ENCODE peak calls at places on chromosomes 7 and 10, in six cellular contexts. L is colonic mucosa, W is heart left ventricle, F is SK-N-SH, S is PC-3, V is upper lobe of right lung. D is an unnamed sample.
A peak's percentile ranks its signal among the peaks of the same experiment; 100 is the strongest.

GRCh38 chr10:48523820-48524758 is 80.8 kb downstream of the ARHGAP22 start:
- DNase-seq in L (no peak), W (no peak), F (peak; percentile 95), V (no peak), S (peak; percentile 37), D (no peak)

GRCh38 chr7:74294191-74294998 is 5.2 kb downstream of the CLIP2 start:
- DNase-seq in V (no peak), S (no peak), L (no peak), F (peak; percentile 79), W (peak; percentile 66), D (no peak)

GRCh38 chr7:33109758-33110238 is 594 bp upstream of the RP9 start:
- DNase-seq in W (no peak), L (no peak), F (peak; percentile 53), S (peak; percentile 45), V (no peak), D (no peak)

GRCh38 chr10:122875843-122876492 is 3.4 kb downstream of the FAM24B start:
- DNase-seq in L (no peak), F (no peak), S (no peak), V (no peak), W (no peak), D (no peak)

GRCh38 chr10:51141015-51141414 is 66.7 kb downstream of the PRKG1 start:
- DNase-seq in L (no peak), F (no peak), W (no peak), S (no peak), V (no peak), D (no peak)

GRCh38 chr10:31780717-31781116 is 147.9 kb downstream of the ARHGAP12 start:
- DNase-seq in F (no peak), W (no peak), L (no peak), V (no peak), S (no peak), D (no peak)

GRCh38 chr7:133770863-133771492 is 356.2 kb upstream of the LRGUK start:
- DNase-seq in F (no peak), V (no peak), L (no peak), S (peak; percentile 60), W (no peak), D (no peak)

GRCh38 chr7:74380720-74381119 is 73.0 kb upstream of the GTF2IRD1 start:
- DNase-seq in S (peak; percentile 38), F (no peak), W (no peak), V (no peak), L (no peak), D (no peak)

GRCh38 chr7:33794959-33795358 is 110.4 kb upstream of the BMPER start:
- DNase-seq in L (no peak), F (no peak), W (no peak), V (no peak), S (no peak), D (no peak)

GRCh38 chr7:41134242-41134872 is 568.5 kb downstream of the INHBA start:
- DNase-seq in W (no peak), S (peak; percentile 51), F (no peak), L (no peak), V (no peak), D (no peak)

GRCh38 chr7:106181658-106182265 is 69.7 kb upstream of the SYPL1 start:
- DNase-seq in L (no peak), W (no peak), F (no peak), V (no peak), S (no peak), D (no peak)

GRCh38 chr10:21831986-21832735 is 171.4 kb downstream of the DNAJC1 start:
- DNase-seq in S (no peak), W (no peak), F (no peak), L (no peak), V (no peak), D (no peak)

GRCh38 chr10:2981361-2981801 is 86.0 kb upstream of the PFKP start:
- DNase-seq in S (no peak), F (no peak), W (no peak), V (no peak), L (no peak), D (no peak)

GRCh38 chr7:108002726-108003590 is at the start of gene LAMB1:
- DNase-seq in W (peak; percentile 78), L (peak; percentile 89), F (peak; percentile 98), S (peak; percentile 69), V (peak; percentile 74), D (no peak)

GRCh38 chr7:144854839-144855424 is 19.1 kb upstream of the TPK1 start:
- DNase-seq in L (no peak), F (peak; percentile 47), V (no peak), W (no peak), S (peak; percentile 53), D (no peak)

GRCh38 chr7:153523320-153524015 is 528.7 kb upstream of the DPP6 start:
- DNase-seq in L (no peak), F (no peak), V (no peak), S (no peak), W (no peak), D (peak; percentile 71)

GRCh38 chr7:101878938-101879337 is 61.5 kb downstream of the CUX1 start:
- DNase-seq in L (no peak), S (no peak), W (no peak), V (no peak), F (no peak), D (no peak)

GRCh38 chr10:113023017-113023416 is 73.0 kb downstream of the TCF7L2 start:
- DNase-seq in W (no peak), F (no peak), V (peak; percentile 77), S (no peak), L (no peak), D (no peak)

GRCh38 chr10:59360605-59361515 is 1.5 kb downstream of the FAM13C start:
- DNase-seq in S (no peak), V (no peak), F (no peak), W (no peak), L (no peak), D (no peak)

GRCh38 chr7:98206451-98207330 is 4.5 kb upstream of the BHLHA15 start:
- DNase-seq in F (no peak), V (peak; percentile 60), W (no peak), S (no peak), L (no peak), D (no peak)

GRCh38 chr7:131031100-131031868 is 296.4 kb upstream of the MKLN1 start:
- DNase-seq in L (no peak), V (no peak), S (no peak), F (no peak), W (no peak), D (no peak)

GRCh38 chr10:31032515-31033132 is 959 bp upstream of the ZNF438 start:
- DNase-seq in V (peak; percentile 69), L (no peak), F (no peak), S (no peak), W (no peak), D (no peak)

GRCh38 chr7:43753843-43754242 is 4.6 kb upstream of the BLVRA start:
- DNase-seq in V (no peak), S (no peak), W (no peak), F (no peak), L (no peak), D (no peak)

GRCh38 chr10:119347181-119347974 is 140.0 kb downstream of the GRK5 start:
- DNase-seq in F (no peak), W (no peak), V (peak; percentile 38), L (no peak), S (no peak), D (no peak)

GRCh38 chr7:106064329-106064728 is 47.8 kb downstream of the SYPL1 start:
- DNase-seq in W (no peak), S (no peak), F (peak; percentile 35), L (peak; percentile 30), V (no peak), D (no peak)

DNA sequence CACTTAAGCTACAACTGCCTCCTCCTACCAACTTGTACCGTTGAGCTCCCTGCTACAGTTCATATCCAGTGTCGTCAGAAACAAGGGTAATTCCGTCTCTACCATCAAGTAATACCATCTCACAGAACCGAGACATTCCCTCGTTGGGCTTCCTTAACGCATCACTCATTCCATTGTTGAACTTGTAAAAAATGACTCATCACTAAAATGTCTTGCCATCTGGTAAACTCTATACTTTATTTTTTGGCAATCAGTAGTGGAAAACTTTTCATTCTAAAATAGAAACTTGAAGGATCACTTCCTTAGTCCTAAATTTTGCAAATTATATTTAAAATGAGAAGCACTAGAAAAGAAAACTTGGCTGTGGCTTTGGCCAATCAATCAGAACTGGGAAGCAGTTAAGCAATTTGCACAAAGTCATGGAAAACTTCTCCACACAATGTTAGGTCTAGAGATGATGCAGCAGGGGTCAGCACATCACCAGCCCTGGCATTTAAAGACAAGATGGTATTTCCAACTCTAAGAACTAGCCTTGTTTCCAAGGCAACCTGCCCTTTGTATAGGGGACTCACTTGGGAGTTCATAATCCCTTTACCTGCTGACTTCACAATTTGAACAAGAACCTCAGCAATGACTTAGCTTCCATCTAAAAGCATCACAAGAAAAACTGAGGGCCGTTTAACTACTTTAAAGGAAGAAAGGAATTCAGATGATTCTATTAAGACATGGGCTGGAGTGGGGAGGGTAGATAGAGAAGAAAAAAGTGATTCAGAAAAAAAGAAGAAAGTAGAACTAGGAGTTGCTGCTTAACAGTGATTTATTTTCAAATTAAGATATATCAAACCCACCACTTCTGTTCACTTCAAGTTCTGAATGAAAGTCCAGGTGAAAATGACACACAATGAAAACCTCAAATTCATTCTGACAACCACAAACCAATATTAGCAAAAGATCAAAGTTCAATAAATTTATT is 288.1 kb downstream of the PARD3 start:
- DNase-seq in W (no peak), F (no peak), S (peak; percentile 100), V (no peak), L (no peak), D (no peak)
- H3K27ac ChIP-seq in W (peak overlapping the region; percentile 29), F (peak overlapping the region; percentile 78), S (peak overlapping the region; percentile 85), V (peak overlapping the region; percentile 38), L (peak overlapping the region; percentile 24), D (no peak overlapping the region)

GRCh38 chr7:2149672-2150444 is 82.9 kb downstream of the MAD1L1 start:
- DNase-seq in W (no peak), L (no peak), F (no peak), V (no peak), S (no peak), D (no peak)
- H3K27ac ChIP-seq in W (no peak overlapping the region), L (no peak overlapping the region), F (no peak overlapping the region), V (no peak overlapping the region), S (no peak overlapping the region), D (no peak overlapping the region)

GRCh38 chr7:75950111-75950681 is 35.2 kb downstream of the POR start:
- DNase-seq in S (peak; percentile 18), F (no peak), V (no peak), L (no peak), W (peak; percentile 47), D (no peak)
- H3K27ac ChIP-seq in S (no peak overlapping the region), F (no peak overlapping the region), V (no peak overlapping the region), L (no peak overlapping the region), W (peak overlapping the region; percentile 66), D (no peak overlapping the region)

GRCh38 chr10:5776881-5777197 is 36.4 kb downstream of the GDI2 start:
- DNase-seq in W (no peak), V (no peak), S (peak; percentile 20), L (no peak), F (no peak), D (no peak)
- H3K27ac ChIP-seq in W (peak overlapping the region; percentile 49), V (no peak overlapping the region), S (peak overlapping the region; percentile 25), L (peak overlapping the region; percentile 12), F (no peak overlapping the region), D (peak overlapping the region; percentile 74)

D was measured in dorsolateral prefrontal cortex.